ENCODE peak calls at places on chromosomes 16 and 17, in five cellular contexts. W is psoas muscle, E is breast epithelium, M is cardiac muscle cell, C is IMR-90. Q is an unnamed sample.

GRCh38 chr17:14095630-14096029 is 26.3 kb downstream of the COX10 start:
- DNase-seq in W (no peak), E (no peak), C (no peak), M (no peak), Q (peak)

GRCh38 chr16:1019234-1019933 is 37.8 kb downstream of the SOX8 start:
- DNase-seq in C (peak), W (no peak), E (no peak), M (peak), Q (no peak)

GRCh38 chr17:59165933-59166342 is 10.4 kb downstream of the PRR11 start:
- DNase-seq in M (peak), E (no peak), C (peak), W (no peak), Q (no peak)

GRCh38 chr16:67463059-67463458 is 17.9 kb downstream of the ATP6V0D1 start:
- DNase-seq in W (peak), C (no peak), E (no peak), M (no peak), Q (no peak)

GRCh38 chr17:30345527-30346075 is 11.7 kb upstream of the TMIGD1 start:
- DNase-seq in M (peak), C (no peak), E (no peak), W (no peak), Q (no peak)

GRCh38 chr16:53504665-53505064 is 1.7 kb upstream of the AKTIP start:
- DNase-seq in M (peak), W (peak), E (peak), C (peak), Q (no peak)

GRCh38 chr17:28473542-28473941 is at the start of gene SLC13A2:
- DNase-seq in C (no peak), W (no peak), E (no peak), M (no peak), Q (no peak)

GRCh38 chr17:73974536-73974935 is 228.9 kb upstream of the RPL38 start:
- DNase-seq in M (no peak), E (no peak), W (no peak), C (no peak), Q (no peak)

GRCh38 chr16:19291459-19291858 is 5.9 kb downstream of the CLEC19A start:
- DNase-seq in M (peak), W (no peak), E (no peak), C (no peak), Q (no peak)

GRCh38 chr17:82846061-82846691 is 6.4 kb upstream of the ZNF750 start:
- DNase-seq in M (no peak), C (no peak), E (no peak), W (peak), Q (peak)
- H3K4me3 ChIP-seq in M (no peak), C (no peak), E (peak), W (peak), Q (peak)

GRCh38 chr17:49585422-49586027 is 9.9 kb downstream of the NXPH3 start:
- DNase-seq in E (no peak), W (peak), C (no peak), M (no peak), Q (no peak)
- TF ChIP-seq CTCF in E (no peak), W (no peak), C (peak), M (peak), Q (no peak)

DNA sequence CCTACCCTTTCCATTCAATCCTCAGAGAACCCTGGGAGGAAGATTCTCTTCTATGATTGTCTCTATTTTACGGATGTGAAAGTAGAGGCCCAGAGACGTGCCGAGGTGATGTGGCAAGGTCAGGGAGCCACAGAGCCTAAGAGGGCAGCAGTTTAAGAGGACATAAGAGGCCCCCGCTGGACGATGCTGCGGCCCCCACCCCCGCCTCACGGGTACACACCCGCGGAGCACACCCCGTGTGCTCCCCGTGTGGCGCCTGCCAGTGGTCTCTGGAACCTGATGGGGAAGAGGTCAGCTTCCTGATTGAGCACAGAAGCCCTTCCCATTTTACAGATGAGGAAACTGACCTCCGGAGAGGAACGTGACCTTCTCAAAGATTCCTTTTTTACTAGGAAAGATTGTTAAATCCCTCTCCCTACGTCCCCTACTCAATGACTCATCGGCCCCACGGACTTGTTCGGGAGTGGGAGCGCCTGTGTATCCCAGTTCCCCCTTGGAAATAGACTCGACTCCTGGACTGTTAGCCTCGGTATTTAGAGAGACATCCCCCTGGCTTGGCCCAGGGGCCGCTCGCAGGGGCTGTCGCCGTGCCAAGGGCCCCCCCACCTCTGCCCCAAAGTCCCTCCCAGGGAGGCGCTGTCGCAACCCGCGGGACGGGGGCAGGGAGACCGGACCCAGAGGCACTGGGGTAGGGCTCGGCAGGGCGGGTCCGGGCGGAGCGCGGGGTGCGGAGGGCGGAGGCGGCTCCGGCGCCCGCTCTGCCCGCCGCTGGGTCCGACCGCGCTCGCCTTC is at the start of gene ABCC3:
- DNase-seq in M (peak), W (peak), C (no peak), E (peak), Q (peak)
- H3K4me3 ChIP-seq in M (peak), W (peak), C (peak), E (peak), Q (peak)

GRCh38 chr17:77478899-77479298 is 338.1 kb downstream of the SEC14L1 start:
- DNase-seq in M (no peak), E (no peak), W (no peak), C (no peak), Q (no peak)

GRCh38 chr17:77480509-77481215 is 339.9 kb downstream of the SEC14L1 start:
- DNase-seq in M (no peak), E (no peak), C (no peak), W (no peak), Q (peak)

GRCh38 chr17:77479372-77479781 is 338.6 kb downstream of the SEC14L1 start:
- DNase-seq in C (no peak), W (no peak), E (no peak), M (no peak), Q (peak)

GRCh38 chr17:77478281-77478680 is 337.5 kb downstream of the SEC14L1 start:
- DNase-seq in M (no peak), W (no peak), E (no peak), C (no peak), Q (no peak)

GRCh38 chr17:77479817-77480508 is 339.2 kb downstream of the SEC14L1 start:
- DNase-seq in M (no peak), C (peak), E (no peak), W (no peak), Q (peak)
- TF ChIP-seq CTCF in M (no peak), C (peak), E (no peak), W (no peak), Q (no peak)

GRCh38 chr17:2724783-2725164 is 13.2 kb upstream of the CLUH start:
- DNase-seq in E (no peak), W (no peak), M (peak), C (peak), Q (no peak)
- H3K4me3 ChIP-seq in E (peak), W (peak), M (no peak), C (peak), Q (no peak)

GRCh38 chr16:3912373-3912772 is 31.9 kb upstream of the CREBBP start:
- DNase-seq in M (no peak), W (no peak), C (no peak), E (no peak), Q (no peak)

GRCh38 chr16:3912897-3913296 is 32.4 kb upstream of the CREBBP start:
- DNase-seq in E (no peak), W (no peak), C (no peak), M (no peak), Q (no peak)

GRCh38 chr16:3907586-3907985 is 27.1 kb upstream of the CREBBP start:
- DNase-seq in W (no peak), E (no peak), M (no peak), C (no peak), Q (no peak)

GRCh38 chr16:3908951-3909437 is 28.5 kb upstream of the CREBBP start:
- DNase-seq in M (no peak), E (no peak), C (no peak), W (peak), Q (no peak)

DNA sequence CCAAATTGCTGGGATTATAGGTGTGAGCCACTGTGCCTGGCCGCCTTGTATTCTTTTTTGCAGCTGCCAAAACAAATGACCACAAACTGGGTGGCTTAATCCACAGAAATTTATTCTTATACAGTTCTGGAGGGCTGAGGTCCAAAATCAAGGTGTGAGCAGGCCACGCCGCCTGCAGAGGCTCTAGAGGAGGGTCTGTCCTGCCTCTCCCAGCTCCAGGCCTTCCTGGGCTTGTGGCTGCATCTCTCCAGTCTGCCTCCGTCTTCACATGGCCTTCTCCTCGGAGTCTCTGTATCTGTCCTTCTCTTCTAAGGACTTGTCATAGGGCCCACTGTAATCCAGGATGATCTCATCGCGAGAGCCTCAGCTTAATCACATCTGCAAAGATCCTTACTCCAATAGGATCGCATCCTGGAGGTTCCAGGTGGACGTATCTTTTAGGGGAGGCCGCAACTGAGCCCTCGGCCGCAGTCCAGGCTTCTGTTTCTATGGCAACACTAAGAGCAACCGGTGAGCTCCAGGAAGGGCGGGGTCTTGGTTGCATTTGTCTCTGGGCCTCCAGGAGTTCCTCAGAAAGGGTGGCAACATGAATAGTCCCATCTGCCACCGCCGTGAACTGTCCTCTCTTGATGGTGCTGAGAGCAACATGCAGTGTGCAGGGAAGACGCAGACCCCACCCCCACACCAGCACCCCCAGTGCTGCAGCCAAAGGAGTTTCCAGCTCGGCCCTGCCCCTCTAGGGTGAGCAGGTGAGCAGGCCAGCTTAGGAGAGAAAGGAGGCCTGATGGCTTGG is 29.5 kb upstream of the CREBBP start:
- DNase-seq in C (no peak), W (no peak), M (no peak), E (no peak), Q (no peak)
- TF ChIP-seq CTCF in C (no peak), W (no peak), M (no peak), E (no peak), Q (no peak)

Q was measured in left lung.